ENCODE peak calls at places on chromosome 10, in four cellular contexts. A is stimulated activated CD4-positive, alpha-beta T cell treated with anti-CD3 and anti-CD28 coated beads, Interleukin-2, amount 100 ng/mL, for 24 hours; B is GM19239; O is stimulated activated CD8-positive, alpha-beta memory T cell treated with anti-CD3 and anti-CD28 coated beads, Interleukin-7, amount 100 ng/mL, for 1 hour. I is an unnamed sample.

GRCh38 chr10:124243702-124244121 is 150.3 kb upstream of the CHST15 start:
- DNase-seq in A (no peak), B (no peak), O (no peak), I (no peak)

GRCh38 chr10:103852189-103852711 is 3.1 kb downstream of the SH3PXD2A start:
- DNase-seq in A (no peak), B (no peak), O (no peak), I (no peak)

GRCh38 chr10:131249957-131250347 is 61.6 kb downstream of the TCERG1L start:
- DNase-seq in A (no peak), B (no peak), O (no peak), I (no peak)

GRCh38 chr10:59805043-59805442 is 51.8 kb upstream of the MRLN start:
- DNase-seq in A (no peak), B (no peak), O (no peak), I (no peak)

GRCh38 chr10:94217431-94217830 is 145.3 kb downstream of the NOC3L start:
- DNase-seq in A (no peak), B (no peak), O (no peak), I (no peak)

GRCh38 chr10:91672021-91672608 is 39.2 kb upstream of the PPP1R3C start:
- DNase-seq in A (no peak), B (no peak), O (no peak), I (peak)

GRCh38 chr10:79547973-79548372 is 12.2 kb downstream of the SFTPA2 start:
- DNase-seq in A (no peak), B (no peak), O (no peak), I (no peak)

GRCh38 chr10:65313406-65313805 is 1612.4 kb upstream of the LRRTM3 start:
- DNase-seq in A (no peak), B (no peak), O (no peak), I (no peak)

GRCh38 chr10:114499630-114500190 is 95.4 kb upstream of the AFAP1L2 start:
- DNase-seq in A (peak), B (no peak), O (no peak), I (no peak)

GRCh38 chr10:11679946-11680345 is 62.2 kb upstream of the ECHDC3 start:
- DNase-seq in A (no peak), B (no peak), O (no peak), I (no peak)

GRCh38 chr10:7406712-7407333 is 4.0 kb downstream of the SFMBT2 start:
- DNase-seq in A (no peak), B (no peak), O (no peak), I (no peak)

GRCh38 chr10:125263551-125263950 is 103.2 kb upstream of the CTBP2 start:
- DNase-seq in A (no peak), B (no peak), O (no peak), I (no peak)

GRCh38 chr10:28219241-28219640 is 83.6 kb downstream of the MPP7 start:
- DNase-seq in A (no peak), B (no peak), O (no peak), I (no peak)